ENCODE peak calls at places on chromosome 12, in ten cellular contexts. U, R, J, L, Y, I, B, S, V and H are unnamed samples.

GRCh38 chr12:3898751-3899150 is 25.6 kb upstream of the PARP11 start:
- DNase-seq in U (no peak), S (no peak), Y (no peak), I (no peak), B (no peak), J (no peak), R (no peak), L (no peak), V (no peak), H (no peak)

GRCh38 chr12:132507656-132508055 is 17.7 kb downstream of the FBRSL1 start:
- DNase-seq in L (no peak), U (no peak), J (no peak), B (no peak), Y (no peak), R (no peak), S (no peak), I (no peak), V (no peak), H (no peak)

GRCh38 chr12:72570601-72571000 is 298.4 kb downstream of the TRHDE start:
- DNase-seq in B (no peak), Y (no peak), L (no peak), R (no peak), V (no peak), S (no peak), U (no peak), I (no peak), J (no peak), H (no peak)

GRCh38 chr12:26853303-26854027 is 20.5 kb upstream of the ITPR2 start:
- DNase-seq in U (peak), L (peak), R (peak), B (peak), V (peak), S (no peak), I (peak), Y (peak), J (peak), H (peak)

GRCh38 chr12:127041985-127042625 is 1224.9 kb upstream of the TMEM132C start:
- DNase-seq in V (no peak), I (no peak), J (no peak), R (no peak), Y (no peak), B (no peak), S (no peak), U (no peak), L (no peak), H (no peak)

GRCh38 chr12:94326234-94326633 is 133.4 kb downstream of the CEP83 start:
- DNase-seq in J (no peak), L (no peak), R (no peak), B (no peak), V (no peak), I (no peak), U (no peak), Y (no peak), S (no peak), H (no peak)

GRCh38 chr12:109753959-109754358 is 40.3 kb downstream of the FAM222A start:
- DNase-seq in B (no peak), Y (no peak), S (no peak), L (no peak), I (no peak), U (peak), J (no peak), R (no peak), V (no peak), H (peak)

GRCh38 chr12:21169878-21170472 is 39.0 kb downstream of the SLCO1B1 start:
- DNase-seq in Y (peak), S (peak), R (no peak), J (peak), U (peak), B (peak), I (peak), L (no peak), V (peak), H (no peak)

GRCh38 chr12:16238661-16239060 is 38.8 kb downstream of the SLC15A5 start:
- DNase-seq in L (no peak), S (no peak), B (no peak), V (no peak), R (no peak), J (no peak), I (no peak), U (no peak), Y (no peak), H (no peak)

GRCh38 chr12:131711551-131712205 is 788 bp downstream of the SFSWAP start:
- DNase-seq in I (no peak), R (no peak), U (no peak), S (no peak), V (no peak), B (no peak), Y (no peak), J (peak), L (no peak), H (no peak)